ENCODE peak calls at places on chromosomes 1 and 21, in eight cellular contexts. X is KBM-7; Y is naive thymus-derived CD8-positive, alpha-beta T cell; Q is stimulated activated CD8-positive, alpha-beta memory T cell treated with anti-CD3 and anti-CD28 coated beads, Interleukin-7, amount 100 ng/mL, for 24 hours; E is stimulated activated CD4-positive, alpha-beta T cell treated with anti-CD3 and anti-CD28 coated beads, Interleukin-1b, Interleukin-23, amount 100 ng/mL, for 1 hour; Z is spleen; M is tibial artery; A is astrocyte of the hippocampus. B is an unnamed sample.
A peak's percentile ranks its signal among the peaks of the same experiment; 100 is the strongest.

GRCh38 chr21:38925923-38926322 is 120.2 kb downstream of the ETS2 start:
- DNase-seq in Q (no peak), Z (no peak), X (peak; percentile 83), E (no peak), A (peak; percentile 91), M (peak; percentile 87), Y (no peak), B (peak; percentile 58)

GRCh38 chr21:33897739-33898138 is 17.9 kb downstream of the ATP5PO start:
- DNase-seq in E (no peak), Z (no peak), A (no peak), X (no peak), Q (no peak), Y (no peak), M (no peak), B (no peak)

GRCh38 chr21:16420086-16420724 is 690.4 kb downstream of the USP25 start:
- DNase-seq in Q (no peak), X (no peak), M (peak; percentile 71), E (no peak), Y (no peak), A (peak; percentile 90), Z (no peak), B (no peak)

GRCh38 chr21:46150073-46150472 is 5.3 kb downstream of the FTCD start:
- DNase-seq in Q (no peak), E (no peak), Y (no peak), M (peak; percentile 48), Z (no peak), X (no peak), A (no peak), B (no peak)

GRCh38 chr1:225685476-225686176 is 32.7 kb upstream of the ENAH start:
- DNase-seq in E (no peak), X (no peak), A (no peak), M (peak; percentile 24), Z (no peak), Q (no peak), Y (no peak), B (no peak)

GRCh38 chr1:82110366-82111254 is 309.9 kb downstream of the ADGRL2 start:
- DNase-seq in E (no peak), Q (no peak), Y (no peak), M (no peak), Z (no peak), A (peak; percentile 11), X (no peak), B (no peak)

GRCh38 chr1:158951956-158952355 is 20.6 kb downstream of the PYHIN1 start:
- DNase-seq in E (no peak), Y (no peak), X (no peak), Z (no peak), M (no peak), A (no peak), Q (no peak), B (no peak)

GRCh38 chr21:29231781-29232548 is 66.8 kb upstream of the BACH1 start:
- DNase-seq in M (no peak), X (no peak), A (no peak), Q (no peak), Z (no peak), E (no peak), Y (no peak), B (no peak)

GRCh38 chr21:46157396-46157986 is 2.1 kb upstream of the FTCD start:
- DNase-seq in E (no peak), M (peak; percentile 59), Q (no peak), A (no peak), Z (no peak), Y (no peak), X (no peak), B (no peak)

GRCh38 chr1:90393025-90393424 is 324.1 kb downstream of the BARHL2 start:
- DNase-seq in Q (no peak), M (no peak), X (no peak), A (peak; percentile 19), E (no peak), Z (no peak), Y (no peak), B (no peak)

GRCh38 chr21:44618909-44619308 is 7.0 kb downstream of the KRTAP10-8 start:
- DNase-seq in Q (peak; percentile 17), A (no peak), E (no peak), X (no peak), Y (peak; percentile 81), M (no peak), Z (peak; percentile 76), B (no peak)

GRCh38 chr21:38306833-38307232 is 50.0 kb downstream of the KCNJ15 start:
- DNase-seq in M (no peak), Q (no peak), Z (no peak), A (peak; percentile 63), Y (no peak), X (no peak), E (no peak), B (no peak)

GRCh38 chr1:78840447-78841251 is 165.9 kb downstream of the ADGRL4 start:
- DNase-seq in E (no peak), Y (no peak), Z (no peak), M (no peak), Q (no peak), X (no peak), A (peak; percentile 83), B (no peak)

GRCh38 chr1:15915991-15916390 is 59.9 kb downstream of the ZBTB17 start:
- DNase-seq in M (no peak), X (no peak), Z (no peak), E (no peak), A (no peak), Q (no peak), Y (peak; percentile 40), B (no peak)

GRCh38 chr1:109570414-109570813 is 22.0 kb downstream of the GNAI3 start:
- DNase-seq in Y (no peak), Z (no peak), A (peak; percentile 39), E (no peak), M (no peak), Q (no peak), X (no peak), B (no peak)

GRCh38 chr1:23444104-23444533 is 19.6 kb upstream of the TCEA3 start:
- DNase-seq in Z (no peak), X (peak; percentile 28), E (no peak), A (no peak), M (peak; percentile 91), Y (no peak), Q (no peak), B (peak; percentile 27)

GRCh38 chr1:59295603-59296002 is 1.3 kb upstream of the FGGY start:
- DNase-seq in Z (no peak), E (no peak), X (no peak), A (no peak), M (no peak), Y (no peak), Q (no peak), B (no peak)

GRCh38 chr1:10664251-10664650 is 132.2 kb downstream of the CASZ1 start:
- DNase-seq in Q (no peak), Z (peak; percentile 84), M (peak; percentile 82), E (no peak), X (no peak), A (no peak), Y (no peak), B (no peak)

GRCh38 chr1:90246069-90246468 is 251.2 kb downstream of the ZNF326 start:
- DNase-seq in Y (no peak), M (no peak), Z (no peak), X (no peak), Q (no peak), E (no peak), A (no peak), B (no peak)